ENCODE peak calls at places on chromosomes 2 and 18, in nine cellular contexts. Y is prostate gland, U is hepatocyte, F is neural progenitor cell, D is heart left ventricle, C is fibroblast of villous mesenchyme, Z is ovary, G is bronchial epithelial cell, A is RWPE2. I is an unnamed sample.

GRCh38 chr18:37270046-37270665 is 295.4 kb downstream of the CELF4 start:
- DNase-seq in Y (peak), U (peak), F (peak), D (peak), C (peak), Z (peak), G (peak), A (no peak), I (peak)

GRCh38 chr2:168278424-168278888 is 31.1 kb upstream of the STK39 start:
- DNase-seq in Y (peak), U (peak), F (peak), D (no peak), C (peak), Z (no peak), G (peak), A (peak), I (no peak)

GRCh38 chr2:186588940-186589732 is 720 bp upstream of the ITGAV start:
- DNase-seq in Y (no peak), U (no peak), F (peak), D (no peak), C (no peak), Z (no peak), G (peak), A (no peak), I (no peak)

GRCh38 chr2:58731488-58731869 is 490.4 kb upstream of the FANCL start:
- DNase-seq in Y (no peak), U (no peak), F (no peak), D (no peak), C (no peak), Z (no peak), G (no peak), A (no peak), I (no peak)

GRCh38 chr2:27249891-27250651 is 12.8 kb downstream of the SLC30A3 start:
- DNase-seq in Y (peak), U (peak), F (peak), D (peak), C (peak), Z (peak), G (peak), A (no peak), I (peak)

GRCh38 chr2:1742680-1743395 is 1.5 kb downstream of the PXDN start:
- DNase-seq in Y (peak), U (peak), F (peak), D (peak), C (peak), Z (peak), G (peak), A (peak), I (peak)

GRCh38 chr2:31251851-31252250 is 17.9 kb downstream of the EHD3 start:
- DNase-seq in Y (no peak), U (no peak), F (no peak), D (no peak), C (no peak), Z (no peak), G (no peak), A (no peak), I (no peak)

GRCh38 chr2:237498341-237498740 is 11.3 kb downstream of the MLPH start:
- DNase-seq in Y (no peak), U (no peak), F (no peak), D (no peak), C (peak), Z (peak), G (no peak), A (no peak), I (no peak)

GRCh38 chr2:238517209-238517608 is 90.5 kb downstream of the ASB1 start:
- DNase-seq in Y (no peak), U (no peak), F (no peak), D (no peak), C (no peak), Z (no peak), G (no peak), A (no peak), I (no peak)

GRCh38 chr2:43082111-43082877 is 144.1 kb downstream of the ZFP36L2 start:
- DNase-seq in Y (no peak), U (peak), F (no peak), D (peak), C (peak), Z (no peak), G (peak), A (no peak), I (no peak)

GRCh38 chr2:150806336-150806735 is 318.9 kb upstream of the RND3 start:
- DNase-seq in Y (no peak), U (no peak), F (no peak), D (no peak), C (no peak), Z (no peak), G (no peak), A (no peak), I (no peak)

GRCh38 chr18:79717555-79718074 is 38.0 kb downstream of the CTDP1 start:
- DNase-seq in Y (no peak), U (no peak), F (no peak), D (no peak), C (no peak), Z (no peak), G (no peak), A (no peak), I (no peak)

GRCh38 chr2:164873096-164873670 is 31.6 kb upstream of the COBLL1 start:
- DNase-seq in Y (no peak), U (no peak), F (no peak), D (no peak), C (no peak), Z (no peak), G (peak), A (no peak), I (no peak)

GRCh38 chr2:36516136-36516870 is 81.7 kb downstream of the FEZ2 start:
- DNase-seq in Y (no peak), U (peak), F (no peak), D (no peak), C (peak), Z (no peak), G (no peak), A (no peak), I (no peak)

GRCh38 chr2:144444418-144444817 is 75.5 kb downstream of the ZEB2 start:
- DNase-seq in Y (no peak), U (no peak), F (peak), D (no peak), C (no peak), Z (no peak), G (no peak), A (no peak), I (no peak)

GRCh38 chr2:176188218-176188968 is at the start of gene HOXD1:
- DNase-seq in Y (peak), U (peak), F (peak), D (no peak), C (no peak), Z (peak), G (no peak), A (no peak), I (peak)

DNA sequence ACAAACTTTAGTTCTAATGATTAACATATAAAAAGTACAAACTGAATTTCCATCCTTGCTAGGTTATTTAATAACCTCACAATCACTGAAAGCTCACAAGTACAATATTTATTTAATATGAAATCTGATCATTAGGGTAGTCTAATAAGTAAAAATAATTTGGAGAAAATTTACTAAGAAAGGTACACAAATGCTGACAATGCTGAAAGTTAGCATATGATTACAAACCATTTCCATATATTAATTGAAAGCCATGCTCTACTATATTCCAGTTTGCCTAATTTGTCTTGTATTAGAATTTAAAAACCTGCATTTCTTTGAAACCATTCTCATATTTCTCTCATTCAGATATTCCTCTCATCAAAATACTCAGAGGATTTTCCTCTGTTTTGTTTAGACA is 8.2 kb upstream of the PEX13 start:
- DNase-seq in Y (no peak), U (no peak), F (no peak), D (no peak), C (no peak), Z (no peak), G (no peak), A (no peak), I (no peak)
- TF ChIP-seq CTCF in Y (no peak), U (no peak), F (no peak), D (no peak), C (no peak), Z (no peak), G (no peak), A (no peak), I (no peak)

GRCh38 chr18:58661423-58661822 is 9.8 kb upstream of the MALT1 start:
- DNase-seq in Y (no peak), U (peak), F (peak), D (no peak), C (peak), Z (no peak), G (no peak), A (no peak), I (no peak)
- TF ChIP-seq CTCF in Y (no peak), U (peak), F (no peak), D (peak), C (peak), Z (no peak), G (peak), A (peak), I (no peak)

DNA sequence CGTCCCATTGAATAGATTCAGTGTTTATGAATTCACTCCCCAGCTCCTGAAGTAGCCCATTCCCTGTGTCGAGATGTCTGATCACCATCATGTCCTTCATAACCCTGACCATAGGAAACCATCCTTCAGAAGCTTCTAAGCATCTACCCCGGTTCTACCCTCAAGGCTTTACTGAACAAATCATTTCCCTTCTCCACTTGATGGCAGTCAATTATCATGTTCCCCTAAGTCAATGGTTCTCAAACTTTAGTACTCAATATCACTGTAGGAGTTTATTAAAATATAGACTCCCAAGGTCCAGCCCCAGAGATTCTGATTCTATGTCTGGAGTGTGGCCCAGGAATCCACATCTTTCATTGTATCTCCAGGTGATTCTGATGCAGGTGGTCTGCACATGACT is 228.4 kb upstream of the SP5 start:
- DNase-seq in Y (no peak), U (no peak), F (no peak), D (no peak), C (no peak), Z (no peak), G (no peak), A (no peak), I (no peak)
- TF ChIP-seq CTCF in Y (no peak), U (no peak), F (no peak), D (peak), C (no peak), Z (no peak), G (no peak), A (peak), I (no peak)

GRCh38 chr18:73261243-73261642 is 393.5 kb upstream of the NETO1 start:
- DNase-seq in Y (no peak), U (no peak), F (no peak), D (no peak), C (no peak), Z (no peak), G (no peak), A (no peak), I (no peak)
- TF ChIP-seq CTCF in Y (no peak), U (no peak), F (no peak), D (no peak), C (no peak), Z (no peak), G (no peak), A (no peak), I (no peak)

DNA sequence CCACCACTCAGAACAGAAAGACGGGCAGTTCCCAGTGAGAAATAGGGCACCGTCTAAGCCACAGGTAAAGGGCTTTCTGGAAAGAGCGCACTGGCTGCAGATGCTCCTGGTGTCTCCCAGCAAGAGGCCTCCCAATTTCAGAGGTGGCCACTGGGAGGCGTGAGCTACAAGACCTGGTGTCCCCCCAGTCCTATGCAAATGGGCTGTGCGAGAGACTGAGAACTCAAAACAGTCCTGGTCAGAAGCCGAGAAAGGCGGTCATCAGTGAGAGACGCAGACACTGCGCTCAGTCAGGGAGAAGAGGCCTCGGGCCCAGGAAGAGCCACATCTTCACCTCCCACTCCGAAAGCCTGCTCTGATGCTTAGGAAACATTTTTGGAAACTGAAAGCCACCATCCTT is 179.5 kb downstream of the EIPR1 start:
- DNase-seq in Y (no peak), U (no peak), F (peak), D (no peak), C (no peak), Z (no peak), G (no peak), A (no peak), I (peak)
- TF ChIP-seq CTCF in Y (no peak), U (no peak), F (peak), D (no peak), C (no peak), Z (no peak), G (no peak), A (no peak), I (peak)

I was measured in nephron progenitor cell.